ENCODE peak calls at places on chromosomes 1 and 21, in seven cellular contexts. One of them, this sample, is unnamed. For H3K4me1, the result is how much of the 10 kb centered on the place peaks cover.

GRCh38 chr21:43937898-43938309 is 72.9 kb downstream of the AGPAT3 start:
- DNase-seq in aorta: no peak
- DNase-seq in upper lobe of right lung: no peak
- DNase-seq in endothelial cell of umbilical vein: no peak
- DNase-seq in sigmoid colon: no peak
- DNase-seq in IMR-90: no peak
- DNase-seq in right cardiac atrium: no peak
- DNase-seq in this sample: no peak

GRCh38 chr1:180953291-180953747 is 40.6 kb downstream of the KIAA1614 start:
- DNase-seq in aorta: peak
- DNase-seq in upper lobe of right lung: peak
- DNase-seq in endothelial cell of umbilical vein: no peak
- DNase-seq in sigmoid colon: peak
- DNase-seq in IMR-90: no peak
- DNase-seq in right cardiac atrium: no peak
- DNase-seq in this sample: peak

GRCh38 chr1:182952677-182953444 is at the start of gene SHCBP1L:
- DNase-seq in aorta: no peak
- DNase-seq in upper lobe of right lung: no peak
- DNase-seq in endothelial cell of umbilical vein: peak
- DNase-seq in sigmoid colon: no peak
- DNase-seq in IMR-90: no peak
- DNase-seq in right cardiac atrium: peak
- DNase-seq in this sample: no peak

GRCh38 chr1:32684167-32684811 is 18.3 kb downstream of the SYNC start:
- DNase-seq in aorta: no peak
- DNase-seq in upper lobe of right lung: peak
- DNase-seq in endothelial cell of umbilical vein: peak
- DNase-seq in sigmoid colon: peak
- DNase-seq in IMR-90: peak
- DNase-seq in right cardiac atrium: peak
- DNase-seq in this sample: no peak

GRCh38 chr21:17270234-17270633 is 242.6 kb upstream of the CXADR start:
- DNase-seq in aorta: no peak
- DNase-seq in upper lobe of right lung: no peak
- DNase-seq in endothelial cell of umbilical vein: peak
- DNase-seq in sigmoid colon: peak
- DNase-seq in IMR-90: peak
- DNase-seq in right cardiac atrium: peak
- DNase-seq in this sample: no peak

GRCh38 chr21:44455524-44456206 is 355 bp downstream of the LRRC3 start:
- DNase-seq in aorta: peak
- DNase-seq in upper lobe of right lung: peak
- DNase-seq in endothelial cell of umbilical vein: peak
- DNase-seq in sigmoid colon: peak
- DNase-seq in IMR-90: no peak
- DNase-seq in right cardiac atrium: peak
- DNase-seq in this sample: no peak

GRCh38 chr1:152386940-152387339 is 27.1 kb downstream of the CRNN start:
- DNase-seq in aorta: no peak
- DNase-seq in upper lobe of right lung: no peak
- DNase-seq in endothelial cell of umbilical vein: no peak
- DNase-seq in sigmoid colon: no peak
- DNase-seq in IMR-90: no peak
- DNase-seq in right cardiac atrium: no peak
- DNase-seq in this sample: no peak

GRCh38 chr1:228988655-228989054 is 253.4 kb downstream of the RHOU start:
- DNase-seq in aorta: no peak
- DNase-seq in upper lobe of right lung: no peak
- DNase-seq in endothelial cell of umbilical vein: no peak
- DNase-seq in sigmoid colon: no peak
- DNase-seq in IMR-90: no peak
- DNase-seq in right cardiac atrium: peak
- DNase-seq in this sample: no peak

GRCh38 chr1:185108324-185108723 is 48.4 kb downstream of the TRMT1L start:
- DNase-seq in aorta: no peak
- DNase-seq in upper lobe of right lung: no peak
- DNase-seq in endothelial cell of umbilical vein: no peak
- DNase-seq in sigmoid colon: no peak
- DNase-seq in IMR-90: peak
- DNase-seq in right cardiac atrium: no peak
- DNase-seq in this sample: no peak

GRCh38 chr1:109181085-109181806 is 32.5 kb upstream of the SARS1 start:
- DNase-seq in aorta: no peak
- DNase-seq in upper lobe of right lung: no peak
- DNase-seq in endothelial cell of umbilical vein: no peak
- DNase-seq in sigmoid colon: no peak
- DNase-seq in IMR-90: peak
- DNase-seq in right cardiac atrium: no peak
- DNase-seq in this sample: no peak

GRCh38 chr1:22288593-22289241 is 145.8 kb upstream of the WNT4 start:
- DNase-seq in aorta: peak
- DNase-seq in upper lobe of right lung: no peak
- DNase-seq in endothelial cell of umbilical vein: no peak
- DNase-seq in sigmoid colon: no peak
- DNase-seq in IMR-90: no peak
- DNase-seq in right cardiac atrium: no peak
- DNase-seq in this sample: no peak

GRCh38 chr21:29719561-29719960 is 220.2 kb downstream of the GRIK1 start:
- DNase-seq in aorta: no peak
- DNase-seq in upper lobe of right lung: no peak
- DNase-seq in endothelial cell of umbilical vein: no peak
- DNase-seq in sigmoid colon: no peak
- DNase-seq in IMR-90: no peak
- DNase-seq in right cardiac atrium: no peak
- DNase-seq in this sample: no peak

GRCh38 chr1:179121159-179121938 is 39.5 kb downstream of the TOR3A start:
- DNase-seq in aorta: no peak
- DNase-seq in upper lobe of right lung: no peak
- DNase-seq in endothelial cell of umbilical vein: no peak
- DNase-seq in sigmoid colon: no peak
- DNase-seq in IMR-90: peak
- DNase-seq in right cardiac atrium: no peak
- DNase-seq in this sample: no peak

GRCh38 chr21:46116189-46116845 is 18.4 kb downstream of the COL6A2 start:
- DNase-seq in aorta: peak
- DNase-seq in upper lobe of right lung: peak
- DNase-seq in endothelial cell of umbilical vein: no peak
- DNase-seq in sigmoid colon: peak
- DNase-seq in IMR-90: no peak
- DNase-seq in right cardiac atrium: peak
- DNase-seq in this sample: peak
- H3K4me1 ChIP-seq in aorta: under half
- H3K4me1 ChIP-seq in upper lobe of right lung: under half
- H3K4me1 ChIP-seq in endothelial cell of umbilical vein: under half
- H3K4me1 ChIP-seq in sigmoid colon: under half
- H3K4me1 ChIP-seq in IMR-90: under half
- H3K4me1 ChIP-seq in right cardiac atrium: under half
- H3K4me1 ChIP-seq in this sample: under half

DNA sequence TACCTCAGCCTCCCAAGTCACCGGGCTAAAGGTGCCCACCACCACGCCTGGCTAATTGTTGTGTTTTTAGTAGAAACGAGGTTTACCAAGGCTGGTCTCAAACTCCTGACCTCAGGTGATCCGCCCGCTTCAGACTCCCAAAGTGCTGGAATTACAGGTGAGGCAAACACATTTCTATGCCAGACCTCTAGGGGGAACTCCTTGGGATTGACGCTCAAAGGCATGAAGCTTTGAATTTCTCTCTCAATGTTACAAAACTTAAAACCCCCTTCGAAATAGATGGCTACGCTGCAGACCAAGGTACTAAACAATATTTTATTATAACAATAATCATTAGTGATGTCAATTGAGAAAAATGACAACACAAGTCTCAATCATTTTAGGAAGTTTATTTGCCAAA is 330.0 kb downstream of the SETD4 start:
- DNase-seq in aorta: no peak
- DNase-seq in upper lobe of right lung: no peak
- DNase-seq in endothelial cell of umbilical vein: no peak
- DNase-seq in sigmoid colon: no peak
- DNase-seq in IMR-90: no peak
- DNase-seq in right cardiac atrium: no peak
- DNase-seq in this sample: no peak
- H3K4me1 ChIP-seq in aorta: under half
- H3K4me1 ChIP-seq in upper lobe of right lung: under half
- H3K4me1 ChIP-seq in endothelial cell of umbilical vein: under half
- H3K4me1 ChIP-seq in sigmoid colon: under half
- H3K4me1 ChIP-seq in IMR-90: under half
- H3K4me1 ChIP-seq in right cardiac atrium: under half
- H3K4me1 ChIP-seq in this sample: under half

DNA sequence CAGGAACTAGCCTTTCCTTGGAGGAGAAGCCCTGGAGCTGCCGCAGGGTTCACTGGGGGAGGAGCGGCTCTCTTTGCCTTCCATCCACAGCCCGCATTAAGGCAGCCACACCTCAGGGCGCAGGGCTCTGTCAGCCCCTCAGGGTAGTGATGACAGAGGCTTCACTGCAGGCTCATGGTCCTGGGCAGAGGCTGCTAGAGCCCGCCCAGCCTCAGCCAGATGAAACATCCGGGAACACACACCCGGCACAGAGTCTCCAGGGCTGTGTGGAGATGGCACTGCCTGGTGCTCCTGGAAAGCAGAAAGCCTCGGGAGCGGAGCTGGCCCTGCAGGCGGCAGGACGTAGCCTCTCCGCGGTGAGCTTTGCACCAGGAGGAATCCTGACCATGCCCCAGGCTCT is 29.4 kb upstream of the PEX10 start:
- DNase-seq in aorta: no peak
- DNase-seq in upper lobe of right lung: no peak
- DNase-seq in endothelial cell of umbilical vein: no peak
- DNase-seq in sigmoid colon: no peak
- DNase-seq in IMR-90: no peak
- DNase-seq in right cardiac atrium: no peak
- DNase-seq in this sample: no peak
- H3K4me1 ChIP-seq in aorta: under half
- H3K4me1 ChIP-seq in upper lobe of right lung: under half
- H3K4me1 ChIP-seq in endothelial cell of umbilical vein: under half
- H3K4me1 ChIP-seq in sigmoid colon: under half
- H3K4me1 ChIP-seq in IMR-90: under half
- H3K4me1 ChIP-seq in right cardiac atrium: under half
- H3K4me1 ChIP-seq in this sample: under half

GRCh38 chr1:16391408-16391807 is 24.4 kb downstream of the SZRD1 start:
- DNase-seq in aorta: no peak
- DNase-seq in upper lobe of right lung: no peak
- DNase-seq in endothelial cell of umbilical vein: no peak
- DNase-seq in sigmoid colon: no peak
- DNase-seq in IMR-90: no peak
- DNase-seq in right cardiac atrium: no peak
- DNase-seq in this sample: no peak

GRCh38 chr1:16394977-16395376 is 27.9 kb downstream of the SZRD1 start:
- DNase-seq in aorta: no peak
- DNase-seq in upper lobe of right lung: no peak
- DNase-seq in endothelial cell of umbilical vein: no peak
- DNase-seq in sigmoid colon: no peak
- DNase-seq in IMR-90: no peak
- DNase-seq in right cardiac atrium: no peak
- DNase-seq in this sample: no peak

GRCh38 chr1:16392740-16393139 is 25.7 kb downstream of the SZRD1 start:
- DNase-seq in aorta: no peak
- DNase-seq in upper lobe of right lung: no peak
- DNase-seq in endothelial cell of umbilical vein: no peak
- DNase-seq in sigmoid colon: no peak
- DNase-seq in IMR-90: peak
- DNase-seq in right cardiac atrium: no peak
- DNase-seq in this sample: no peak

GRCh38 chr1:16394178-16394521 is 27.1 kb downstream of the SZRD1 start:
- DNase-seq in aorta: no peak
- DNase-seq in upper lobe of right lung: no peak
- DNase-seq in endothelial cell of umbilical vein: no peak
- DNase-seq in sigmoid colon: no peak
- DNase-seq in IMR-90: no peak
- DNase-seq in right cardiac atrium: no peak
- DNase-seq in this sample: no peak

DNA sequence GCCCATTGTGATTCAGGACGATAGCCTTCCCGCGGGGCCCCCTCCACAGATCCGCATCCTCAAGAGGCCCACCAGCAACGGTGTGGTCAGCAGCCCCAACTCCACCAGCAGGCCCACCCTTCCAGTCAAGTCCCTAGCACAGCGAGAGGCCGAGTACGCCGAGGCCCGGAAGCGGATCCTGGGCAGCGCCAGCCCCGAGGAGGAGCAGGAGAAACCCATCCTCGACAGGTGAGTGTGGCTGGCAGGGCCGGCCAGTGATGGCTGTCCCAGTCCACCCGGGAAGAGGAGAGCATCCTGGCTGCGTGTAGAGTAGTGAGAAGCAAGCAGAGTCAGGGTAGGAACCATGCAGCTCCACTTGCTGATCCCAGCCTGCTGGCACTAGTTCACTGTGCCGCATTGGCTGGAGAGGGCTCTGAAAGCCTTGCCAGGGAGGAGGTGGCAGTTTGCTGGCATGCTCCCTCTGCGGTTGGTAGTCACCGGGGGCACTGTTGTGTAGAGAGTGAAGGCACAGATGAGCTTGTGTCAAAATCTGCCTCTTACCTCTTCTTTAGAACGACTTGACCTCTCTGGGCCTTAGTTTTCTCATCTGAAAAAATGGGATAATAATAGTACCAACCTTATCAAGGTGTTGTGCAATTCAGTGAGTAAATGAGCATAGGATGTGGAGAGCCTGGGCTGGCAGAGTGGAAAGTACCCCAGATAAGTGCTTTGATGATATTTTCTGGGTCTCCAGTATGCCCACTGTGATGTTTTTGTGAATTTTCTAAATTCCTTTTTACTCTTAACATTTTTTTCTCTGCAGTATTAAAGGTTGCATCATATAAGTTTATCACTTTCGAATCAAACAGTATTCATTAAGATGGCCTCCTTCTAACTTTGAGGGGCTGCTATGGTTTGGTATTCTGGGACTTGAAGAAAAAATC is 26.5 kb downstream of the SZRD1 start:
- DNase-seq in aorta: no peak
- DNase-seq in upper lobe of right lung: no peak
- DNase-seq in endothelial cell of umbilical vein: no peak
- DNase-seq in sigmoid colon: no peak
- DNase-seq in IMR-90: no peak
- DNase-seq in right cardiac atrium: peak
- DNase-seq in this sample: no peak
- H3K4me1 ChIP-seq in aorta: under half
- H3K4me1 ChIP-seq in upper lobe of right lung: under half
- H3K4me1 ChIP-seq in endothelial cell of umbilical vein: under half
- H3K4me1 ChIP-seq in sigmoid colon: half or more
- H3K4me1 ChIP-seq in IMR-90: under half
- H3K4me1 ChIP-seq in right cardiac atrium: under half
- H3K4me1 ChIP-seq in this sample: under half

DNA sequence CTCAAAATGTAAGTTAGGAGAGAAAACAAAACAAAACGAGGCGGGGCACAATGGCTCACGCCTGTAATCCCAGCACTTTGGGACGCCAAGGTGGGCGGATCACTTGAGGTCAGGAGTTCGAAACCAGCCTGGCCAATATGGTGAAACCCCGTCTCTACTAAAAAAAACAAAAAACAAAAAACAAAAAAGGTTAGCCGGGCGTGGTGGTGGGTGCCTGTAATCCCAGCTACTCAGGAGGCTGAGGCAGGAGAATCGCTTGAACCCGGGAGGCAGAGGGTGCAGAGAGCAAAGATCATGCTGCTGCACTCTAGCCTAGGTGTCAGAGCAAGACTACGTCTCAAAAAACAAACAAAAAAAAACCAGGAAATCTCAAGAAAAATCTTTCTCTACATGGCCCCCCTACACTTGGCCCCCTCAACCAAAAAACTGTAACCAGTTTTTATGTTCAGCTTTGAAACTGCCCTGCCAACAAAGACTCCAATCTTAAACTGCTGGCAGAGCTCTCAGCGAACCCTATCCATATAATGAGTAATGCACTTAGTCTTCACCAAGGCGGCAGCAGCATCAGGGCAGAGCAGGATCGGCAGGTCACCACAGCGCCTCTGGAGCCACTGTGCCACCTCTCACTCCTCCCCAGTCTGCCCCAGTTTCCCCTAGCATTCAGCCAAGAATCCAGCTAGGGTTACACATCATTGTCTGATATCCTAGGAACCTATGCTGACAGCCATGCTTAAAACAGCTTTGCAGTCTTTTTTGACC is 71.7 kb downstream of the JAK1 start:
- DNase-seq in aorta: no peak
- DNase-seq in upper lobe of right lung: no peak
- DNase-seq in endothelial cell of umbilical vein: no peak
- DNase-seq in sigmoid colon: no peak
- DNase-seq in IMR-90: no peak
- DNase-seq in right cardiac atrium: no peak
- DNase-seq in this sample: no peak
- H3K4me1 ChIP-seq in aorta: under half
- H3K4me1 ChIP-seq in upper lobe of right lung: half or more
- H3K4me1 ChIP-seq in endothelial cell of umbilical vein: half or more
- H3K4me1 ChIP-seq in sigmoid colon: half or more
- H3K4me1 ChIP-seq in IMR-90: under half
- H3K4me1 ChIP-seq in right cardiac atrium: under half
- H3K4me1 ChIP-seq in this sample: half or more

This sample was measured in suprapubic skin.